ENCODE peak calls at places on chromosomes 1 and 21, in four cellular contexts. O, J, S and H are unnamed samples.

GRCh38 chr1:11523261-11523660 is 44.3 kb downstream of the DISP3 start:
- DNase-seq in O (no peak), J (no peak), S (no peak), H (no peak)

GRCh38 chr1:17606826-17607440 is 67.4 kb downstream of the ARHGEF10L start:
- DNase-seq in O (peak; percentile 61), J (peak; percentile 82), S (peak; percentile 48), H (peak; percentile 55)

GRCh38 chr1:6111571-6111970 is 65.9 kb downstream of the KCNAB2 start:
- DNase-seq in O (no peak), J (no peak), S (no peak), H (no peak)

GRCh38 chr1:65420590-65421340 is at the start of the genes LEPR and LEPROT:
- DNase-seq in O (no peak), J (no peak), S (no peak), H (peak; percentile 45)

GRCh38 chr1:157880621-157881020 is 39.0 kb upstream of the CD5L start:
- DNase-seq in O (no peak), J (no peak), S (no peak), H (no peak)

GRCh38 chr1:22741118-22741517 is 30.5 kb downstream of the EPHB2 start:
- DNase-seq in O (no peak), J (no peak), S (no peak), H (no peak)

GRCh38 chr1:81296584-81296983 is 504.1 kb upstream of the ADGRL2 start:
- DNase-seq in O (no peak), J (no peak), S (no peak), H (no peak)

GRCh38 chr1:115218696-115219095 is 119.4 kb downstream of the NGF start:
- DNase-seq in O (no peak), J (no peak), S (no peak), H (no peak)

GRCh38 chr1:94753171-94753972 is 66.8 kb upstream of the SLC44A3 start:
- DNase-seq in O (no peak), J (peak; percentile 71), S (no peak), H (no peak)

GRCh38 chr1:183029591-183030000 is 6.4 kb downstream of the LAMC1 start:
- DNase-seq in O (no peak), J (no peak), S (no peak), H (no peak)

GRCh38 chr1:165697881-165698842 is at the start of gene ALDH9A1:
- DNase-seq in O (peak; percentile 86), J (peak; percentile 90), S (peak; percentile 84), H (peak; percentile 84)

GRCh38 chr1:54583307-54583686 is 35.3 kb downstream of the ACOT11 start:
- DNase-seq in O (no peak), J (no peak), S (no peak), H (no peak)

GRCh38 chr1:185338719-185339622 is 21.9 kb upstream of the IVNS1ABP start:
- DNase-seq in O (no peak), J (peak; percentile 23), S (no peak), H (no peak)

GRCh38 chr1:184407816-184408510 is 21.1 kb downstream of the C1orf21 start:
- DNase-seq in O (peak; percentile 41), J (no peak), S (no peak), H (no peak)

GRCh38 chr1:63074321-63074720 is 248.0 kb upstream of the FOXD3 start:
- DNase-seq in O (no peak), J (no peak), S (no peak), H (no peak)

GRCh38 chr1:231062500-231063270 is 22.6 kb upstream of the FAM89A start:
- DNase-seq in O (no peak), J (no peak), S (no peak), H (no peak)

GRCh38 chr1:58197811-58198210 is 348.7 kb downstream of the OMA1 start:
- DNase-seq in O (no peak), J (no peak), S (no peak), H (no peak)

GRCh38 chr1:206803221-206803730 is 31.0 kb upstream of the IL10 start:
- DNase-seq in O (no peak), J (no peak), S (no peak), H (no peak)

GRCh38 chr21:41142051-41142795 is 25.7 kb upstream of the BACE2 start:
- DNase-seq in O (peak; percentile 5), J (no peak), S (no peak), H (no peak)

GRCh38 chr1:177913762-177914540 is 55.9 kb downstream of the SEC16B start:
- DNase-seq in O (peak; percentile 19), J (peak; percentile 64), S (peak; percentile 29), H (no peak)

GRCh38 chr1:220894025-220894923 is 15.0 kb downstream of the HLX start:
- DNase-seq in O (no peak), J (no peak), S (no peak), H (no peak)

GRCh38 chr1:31790140-31790539 is 25.7 kb downstream of the SPOCD1 start:
- DNase-seq in O (no peak), J (no peak), S (no peak), H (no peak)

GRCh38 chr1:218852541-218852940 is 321.1 kb upstream of the LYPLAL1 start:
- DNase-seq in O (no peak), J (no peak), S (no peak), H (no peak)
- TF ChIP-seq POLR2A in O (no peak), J (no peak), S (no peak), H (no peak)

DNA sequence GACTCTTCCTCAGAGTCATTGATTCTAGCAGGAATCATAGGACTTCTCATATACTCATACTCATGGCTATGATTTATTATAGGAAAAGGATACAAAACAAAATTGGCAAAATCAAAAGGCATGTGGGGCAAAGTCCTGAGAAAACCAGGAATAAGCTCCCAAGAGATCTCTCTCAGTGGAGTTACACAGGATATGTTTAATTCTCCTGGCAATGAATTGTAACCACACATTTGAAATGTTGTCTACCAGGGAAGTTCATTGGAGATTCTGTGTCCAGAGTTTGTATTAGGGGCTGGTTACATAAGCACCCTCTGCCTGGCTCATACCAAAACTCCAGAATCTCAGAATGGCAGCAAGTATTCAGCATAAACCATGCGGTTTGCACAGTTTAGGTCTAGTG is 63.9 kb downstream of the ADAMTS1 start:
- DNase-seq in O (no peak), J (no peak), S (no peak), H (no peak)
- TF ChIP-seq POLR2A in O (no peak), J (no peak), S (no peak), H (no peak)

GRCh38 chr1:107019166-107019565 is 37.3 kb upstream of the PRMT6 start:
- DNase-seq in O (no peak), J (no peak), S (peak; percentile 20), H (no peak)
- TF ChIP-seq POLR2A in O (no peak), J (no peak), S (no peak), H (no peak)

DNA sequence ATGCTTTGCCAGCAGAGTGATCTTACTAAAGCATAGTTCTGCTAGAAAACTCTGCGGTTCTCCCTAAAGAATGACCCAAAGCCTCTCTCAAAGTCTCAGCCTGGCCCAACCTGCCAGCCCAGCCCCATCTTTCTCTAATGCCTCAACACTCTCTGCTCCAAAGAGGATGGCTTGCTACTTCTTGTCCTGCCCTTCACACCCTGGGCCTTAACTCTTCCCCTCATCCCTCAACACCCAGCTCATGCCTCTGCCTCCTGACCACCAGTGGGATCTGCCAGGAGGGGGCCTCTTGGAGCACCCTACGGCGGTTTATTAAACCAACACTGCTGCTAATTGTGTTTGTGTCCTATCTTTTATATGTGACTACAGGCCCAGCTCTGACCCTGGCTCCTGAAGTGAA is 52.4 kb downstream of the CD58 start:
- DNase-seq in O (no peak), J (no peak), S (no peak), H (no peak)
- TF ChIP-seq POLR2A in O (no peak), J (no peak), S (no peak), H (no peak)

GRCh38 chr1:9732123-9732971 is 80.8 kb downstream of the PIK3CD start:
- DNase-seq in O (no peak), J (no peak), S (no peak), H (no peak)

GRCh38 chr1:9731051-9731537 is 79.6 kb downstream of the PIK3CD start:
- DNase-seq in O (no peak), J (no peak), S (no peak), H (no peak)

GRCh38 chr1:9730096-9730901 is 78.8 kb downstream of the PIK3CD start:
- DNase-seq in O (no peak), J (no peak), S (no peak), H (no peak)

GRCh38 chr1:9733160-9733789 is 81.7 kb downstream of the PIK3CD start:
- DNase-seq in O (no peak), J (no peak), S (no peak), H (no peak)

GRCh38 chr1:9731561-9731960 is 80.0 kb downstream of the PIK3CD start:
- DNase-seq in O (no peak), J (no peak), S (no peak), H (no peak)
- TF ChIP-seq POLR2A in O (no peak), J (no peak), S (no peak), H (no peak)

GRCh38 chr21:31659286-31660133 is at the start of gene SOD1:
- DNase-seq in O (peak; percentile 90), J (peak; percentile 93), S (peak; percentile 92), H (peak; percentile 98)
- TF ChIP-seq POLR2A in O (peak; percentile 99), J (peak; percentile 95), S (peak; percentile 96), H (peak; percentile 100)

GRCh38 chr1:159946242-159947187 is 1.1 kb upstream of the IGSF9 start:
- DNase-seq in O (no peak), J (no peak), S (no peak), H (no peak)

GRCh38 chr1:159947942-159948341 is 2.5 kb upstream of the IGSF9 start:
- DNase-seq in O (no peak), J (no peak), S (no peak), H (no peak)

GRCh38 chr1:159944623-159945455 is 574 bp downstream of the IGSF9 start:
- DNase-seq in O (no peak), J (no peak), S (no peak), H (no peak)

GRCh38 chr1:159943908-159944622 is 1.3 kb downstream of the IGSF9 start:
- DNase-seq in O (no peak), J (no peak), S (no peak), H (no peak)

GRCh38 chr1:159945483-159946241 is at the start of gene IGSF9:
- DNase-seq in O (peak; percentile 71), J (peak; percentile 94), S (peak; percentile 85), H (no peak)
- TF ChIP-seq POLR2A in O (no peak), J (no peak), S (no peak), H (no peak)

GRCh38 chr1:85940621-85941306 is 215.8 kb downstream of the COL24A1 start:
- DNase-seq in O (no peak), J (no peak), S (no peak), H (no peak)
- TF ChIP-seq POLR2A in O (no peak), J (no peak), S (no peak), H (no peak)

GRCh38 chr1:215594640-215595039 is 27.5 kb downstream of the KCTD3 start:
- DNase-seq in O (no peak), J (no peak), S (no peak), H (no peak)

GRCh38 chr1:215595231-215595630 is 28.1 kb downstream of the KCTD3 start:
- DNase-seq in O (no peak), J (no peak), S (no peak), H (no peak)

GRCh38 chr1:215584389-215584788 is 17.3 kb downstream of the KCTD3 start:
- DNase-seq in O (no peak), J (no peak), S (no peak), H (no peak)

GRCh38 chr1:215590779-215591491 is 23.8 kb downstream of the KCTD3 start:
- DNase-seq in O (no peak), J (no peak), S (no peak), H (no peak)

GRCh38 chr1:215589650-215590049 is 22.5 kb downstream of the KCTD3 start:
- DNase-seq in O (no peak), J (no peak), S (no peak), H (no peak)
- TF ChIP-seq POLR2A in O (no peak), J (no peak), S (no peak), H (no peak)